ENCODE peak calls at places on chromosome 2, in six cellular contexts. T is T-helper 1 cell, A is ACHN, L is BJ, G is mammary epithelial cell, E is fibroblast of lung. C is an unnamed sample.

GRCh38 chr2:3626817-3627499 is 31.0 kb upstream of the ALLC start:
- DNase-seq in T (no peak), A (no peak), L (no peak), G (no peak), E (no peak), C (no peak)

GRCh38 chr2:144268036-144268678 is 251.8 kb downstream of the ZEB2 start:
- DNase-seq in T (no peak), A (no peak), L (no peak), G (no peak), E (no peak), C (no peak)

GRCh38 chr2:31239842-31240198 is 5.9 kb downstream of the EHD3 start:
- DNase-seq in T (no peak), A (no peak), L (no peak), G (no peak), E (peak), C (no peak)

GRCh38 chr2:27356056-27356381 is 545 bp downstream of the GTF3C2 start:
- DNase-seq in T (no peak), A (peak), L (no peak), G (peak), E (peak), C (no peak)

GRCh38 chr2:182504903-182505302 is 78.1 kb upstream of the PDE1A start:
- DNase-seq in T (no peak), A (no peak), L (no peak), G (peak), E (peak), C (no peak)

GRCh38 chr2:119689218-119689617 is 10.2 kb downstream of the TMEM177 start:
- DNase-seq in T (no peak), A (no peak), L (no peak), G (no peak), E (no peak), C (no peak)

GRCh38 chr2:29238497-29238896 is 123.3 kb downstream of the CLIP4 start:
- DNase-seq in T (no peak), A (peak), L (no peak), G (peak), E (no peak), C (peak)

GRCh38 chr2:27715318-27716165 is 51.9 kb downstream of the SLC4A1AP start:
- DNase-seq in T (no peak), A (peak), L (no peak), G (no peak), E (peak), C (no peak)

GRCh38 chr2:241350530-241350877 is 5.6 kb upstream of the FARP2 start:
- DNase-seq in T (no peak), A (no peak), L (no peak), G (no peak), E (no peak), C (no peak)

GRCh38 chr2:164766217-164766616 is 75.4 kb downstream of the COBLL1 start:
- DNase-seq in T (no peak), A (no peak), L (no peak), G (no peak), E (no peak), C (no peak)

GRCh38 chr2:67318966-67319590 is 78.1 kb upstream of the ETAA1 start:
- DNase-seq in T (no peak), A (no peak), L (no peak), G (no peak), E (peak), C (no peak)

GRCh38 chr2:8453904-8454302 is 228.0 kb upstream of the ID2 start:
- DNase-seq in T (no peak), A (peak), L (no peak), G (no peak), E (peak), C (no peak)

GRCh38 chr2:10977636-10978035 is 65.9 kb downstream of the KCNF1 start:
- DNase-seq in T (no peak), A (no peak), L (no peak), G (no peak), E (peak), C (no peak)

GRCh38 chr2:73291093-73291460 is 2.3 kb downstream of the EGR4 start:
- DNase-seq in T (no peak), A (peak), L (no peak), G (peak), E (peak), C (no peak)

GRCh38 chr2:10045561-10046355 is 2.4 kb downstream of the KLF11 start:
- DNase-seq in T (no peak), A (no peak), L (no peak), G (no peak), E (no peak), C (no peak)

GRCh38 chr2:47510745-47511144 is 107.8 kb downstream of the MSH2 start:
- DNase-seq in T (no peak), A (no peak), L (no peak), G (no peak), E (no peak), C (peak)

GRCh38 chr2:20589975-20590703 is 60.8 kb downstream of the HS1BP3 start:
- DNase-seq in T (no peak), A (no peak), L (no peak), G (no peak), E (peak), C (no peak)